ENCODE peak calls at places on chromosomes 16 and 17, in seven cellular contexts. One of them, this sample, is unnamed.

GRCh38 chr17:78805301-78805700 is 23.2 kb upstream of the CYTH1 start:
- DNase-seq in CD4-positive, alpha-beta T cell: peak
- DNase-seq in RWPE1: no peak
- DNase-seq in HFF-Myc: no peak
- DNase-seq in neural crest cell: no peak
- DNase-seq in prostate gland: no peak
- DNase-seq in cardiac fibroblast: no peak
- DNase-seq in this sample: no peak

GRCh38 chr17:41322264-41322902 is 6.9 kb upstream of the KRTAP17-1 start:
- DNase-seq in CD4-positive, alpha-beta T cell: no peak
- DNase-seq in RWPE1: peak
- DNase-seq in HFF-Myc: peak
- DNase-seq in neural crest cell: no peak
- DNase-seq in prostate gland: peak
- DNase-seq in cardiac fibroblast: peak
- DNase-seq in this sample: no peak

GRCh38 chr17:74807925-74808324 is 31.8 kb upstream of the NAT9 start:
- DNase-seq in CD4-positive, alpha-beta T cell: no peak
- DNase-seq in RWPE1: no peak
- DNase-seq in HFF-Myc: no peak
- DNase-seq in neural crest cell: no peak
- DNase-seq in prostate gland: no peak
- DNase-seq in cardiac fibroblast: no peak
- DNase-seq in this sample: no peak

GRCh38 chr17:80791758-80792284 is 199.8 kb upstream of the CHMP6 start:
- DNase-seq in CD4-positive, alpha-beta T cell: no peak
- DNase-seq in RWPE1: peak
- DNase-seq in HFF-Myc: peak
- DNase-seq in neural crest cell: no peak
- DNase-seq in prostate gland: no peak
- DNase-seq in cardiac fibroblast: peak
- DNase-seq in this sample: no peak

GRCh38 chr17:37744961-37745800 is at the start of gene HNF1B:
- DNase-seq in CD4-positive, alpha-beta T cell: no peak
- DNase-seq in RWPE1: no peak
- DNase-seq in HFF-Myc: no peak
- DNase-seq in neural crest cell: no peak
- DNase-seq in prostate gland: peak
- DNase-seq in cardiac fibroblast: no peak
- DNase-seq in this sample: no peak

GRCh38 chr16:54628796-54629625 is 301.7 kb upstream of the IRX5 start:
- DNase-seq in CD4-positive, alpha-beta T cell: no peak
- DNase-seq in RWPE1: no peak
- DNase-seq in HFF-Myc: no peak
- DNase-seq in neural crest cell: no peak
- DNase-seq in prostate gland: no peak
- DNase-seq in cardiac fibroblast: no peak
- DNase-seq in this sample: no peak

GRCh38 chr17:3647251-3647650 is 10.7 kb downstream of the CTNS start:
- DNase-seq in CD4-positive, alpha-beta T cell: no peak
- DNase-seq in RWPE1: no peak
- DNase-seq in HFF-Myc: no peak
- DNase-seq in neural crest cell: no peak
- DNase-seq in prostate gland: no peak
- DNase-seq in cardiac fibroblast: no peak
- DNase-seq in this sample: no peak

GRCh38 chr17:40242774-40243173 is 23.7 kb downstream of the WIPF2 start:
- DNase-seq in CD4-positive, alpha-beta T cell: no peak
- DNase-seq in RWPE1: no peak
- DNase-seq in HFF-Myc: no peak
- DNase-seq in neural crest cell: no peak
- DNase-seq in prostate gland: no peak
- DNase-seq in cardiac fibroblast: no peak
- DNase-seq in this sample: no peak

GRCh38 chr17:4074831-4075495 is 67.9 kb downstream of the ZZEF1 start:
- DNase-seq in CD4-positive, alpha-beta T cell: no peak
- DNase-seq in RWPE1: peak
- DNase-seq in HFF-Myc: peak
- DNase-seq in neural crest cell: no peak
- DNase-seq in prostate gland: no peak
- DNase-seq in cardiac fibroblast: peak
- DNase-seq in this sample: no peak

GRCh38 chr16:2686912-2687507 is 4.7 kb downstream of the KCTD5 start:
- DNase-seq in CD4-positive, alpha-beta T cell: no peak
- DNase-seq in RWPE1: no peak
- DNase-seq in HFF-Myc: no peak
- DNase-seq in neural crest cell: no peak
- DNase-seq in prostate gland: no peak
- DNase-seq in cardiac fibroblast: no peak
- DNase-seq in this sample: no peak

GRCh38 chr16:79792952-79793351 is 192.4 kb upstream of the MAF start:
- DNase-seq in CD4-positive, alpha-beta T cell: no peak
- DNase-seq in RWPE1: no peak
- DNase-seq in HFF-Myc: no peak
- DNase-seq in neural crest cell: no peak
- DNase-seq in prostate gland: no peak
- DNase-seq in cardiac fibroblast: no peak
- DNase-seq in this sample: no peak

GRCh38 chr17:7280519-7281073 is 922 bp upstream of the SLC2A4 start:
- DNase-seq in CD4-positive, alpha-beta T cell: peak
- DNase-seq in RWPE1: peak
- DNase-seq in HFF-Myc: peak
- DNase-seq in neural crest cell: peak
- DNase-seq in prostate gland: peak
- DNase-seq in cardiac fibroblast: peak
- DNase-seq in this sample: peak

GRCh38 chr17:42908872-42909700 is 8.5 kb downstream of the G6PC1 start:
- DNase-seq in CD4-positive, alpha-beta T cell: no peak
- DNase-seq in RWPE1: no peak
- DNase-seq in HFF-Myc: no peak
- DNase-seq in neural crest cell: no peak
- DNase-seq in prostate gland: no peak
- DNase-seq in cardiac fibroblast: no peak
- DNase-seq in this sample: no peak

GRCh38 chr17:38691154-38691553 is 13.9 kb upstream of the MLLT6 start:
- DNase-seq in CD4-positive, alpha-beta T cell: no peak
- DNase-seq in RWPE1: no peak
- DNase-seq in HFF-Myc: no peak
- DNase-seq in neural crest cell: no peak
- DNase-seq in prostate gland: no peak
- DNase-seq in cardiac fibroblast: no peak
- DNase-seq in this sample: no peak

DNA sequence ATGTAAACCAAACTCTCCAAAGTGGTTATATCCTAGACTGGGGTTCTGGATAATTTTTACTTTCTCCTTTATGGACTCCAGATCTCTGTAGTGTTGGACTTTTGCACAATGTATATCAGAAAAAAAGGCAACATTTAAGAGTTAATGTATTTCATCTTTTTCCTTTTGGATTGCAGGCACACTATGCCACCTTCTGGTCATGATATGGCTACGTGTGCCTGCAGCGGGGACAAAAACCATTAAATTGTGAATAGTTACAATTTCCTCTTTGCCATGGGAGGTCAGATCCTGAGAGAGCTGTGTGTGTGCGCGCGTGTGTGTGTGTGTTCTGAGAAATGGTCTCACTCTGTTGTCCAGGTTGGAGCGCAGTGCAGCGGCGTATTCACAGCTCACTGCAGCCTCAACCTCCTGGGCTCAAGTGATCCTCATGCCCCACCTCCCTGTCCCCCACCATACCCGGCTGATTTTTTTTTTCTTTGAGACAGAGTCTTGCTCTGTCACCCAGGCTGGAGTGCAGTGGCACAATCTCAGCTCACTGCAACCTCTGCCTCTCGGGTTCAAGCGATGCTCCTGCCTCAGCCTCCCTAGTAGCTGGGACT is 4.3 kb upstream of the SGF29 start:
- DNase-seq in CD4-positive, alpha-beta T cell: no peak
- DNase-seq in RWPE1: peak
- DNase-seq in HFF-Myc: no peak
- DNase-seq in neural crest cell: no peak
- DNase-seq in prostate gland: no peak
- DNase-seq in cardiac fibroblast: peak
- DNase-seq in this sample: no peak
- TF ChIP-seq CTCF in CD4-positive, alpha-beta T cell: peak
- TF ChIP-seq CTCF in RWPE1: peak
- TF ChIP-seq CTCF in HFF-Myc: peak
- TF ChIP-seq CTCF in neural crest cell: peak
- TF ChIP-seq CTCF in prostate gland: peak
- TF ChIP-seq CTCF in cardiac fibroblast: peak
- TF ChIP-seq CTCF in this sample: peak

GRCh38 chr16:84467256-84467655 is 37.2 kb downstream of the MEAK7 start:
- DNase-seq in CD4-positive, alpha-beta T cell: no peak
- DNase-seq in RWPE1: peak
- DNase-seq in HFF-Myc: no peak
- DNase-seq in neural crest cell: no peak
- DNase-seq in prostate gland: no peak
- DNase-seq in cardiac fibroblast: no peak
- DNase-seq in this sample: peak

GRCh38 chr16:84466692-84467091 is 37.8 kb downstream of the MEAK7 start:
- DNase-seq in CD4-positive, alpha-beta T cell: no peak
- DNase-seq in RWPE1: no peak
- DNase-seq in HFF-Myc: no peak
- DNase-seq in neural crest cell: no peak
- DNase-seq in prostate gland: no peak
- DNase-seq in cardiac fibroblast: no peak
- DNase-seq in this sample: no peak

GRCh38 chr16:84463221-84463620 is 41.2 kb downstream of the MEAK7 start:
- DNase-seq in CD4-positive, alpha-beta T cell: no peak
- DNase-seq in RWPE1: no peak
- DNase-seq in HFF-Myc: no peak
- DNase-seq in neural crest cell: no peak
- DNase-seq in prostate gland: no peak
- DNase-seq in cardiac fibroblast: no peak
- DNase-seq in this sample: peak

GRCh38 chr16:84464116-84464515 is 40.3 kb downstream of the MEAK7 start:
- DNase-seq in CD4-positive, alpha-beta T cell: no peak
- DNase-seq in RWPE1: no peak
- DNase-seq in HFF-Myc: no peak
- DNase-seq in neural crest cell: no peak
- DNase-seq in prostate gland: no peak
- DNase-seq in cardiac fibroblast: no peak
- DNase-seq in this sample: peak

DNA sequence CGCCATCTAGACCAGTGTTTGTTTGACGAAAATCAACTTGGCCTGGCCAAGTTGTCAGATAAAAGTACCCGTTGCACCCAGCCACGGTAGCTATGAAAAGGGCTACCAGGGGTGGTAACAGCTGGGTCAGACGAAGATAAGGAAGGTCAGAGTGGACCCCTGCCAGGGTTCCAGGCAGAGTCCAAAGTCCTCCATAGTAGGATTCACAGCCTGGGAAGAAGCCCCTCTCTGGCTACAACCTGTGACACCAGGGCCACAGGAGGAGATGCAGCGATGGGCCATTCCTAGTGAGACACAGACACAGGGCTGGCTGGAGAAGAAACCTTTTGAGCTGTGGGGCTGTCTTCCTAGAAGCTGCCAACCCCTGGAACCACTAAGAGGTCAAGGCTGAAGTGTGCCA is 39.3 kb downstream of the MEAK7 start:
- DNase-seq in CD4-positive, alpha-beta T cell: no peak
- DNase-seq in RWPE1: no peak
- DNase-seq in HFF-Myc: no peak
- DNase-seq in neural crest cell: no peak
- DNase-seq in prostate gland: no peak
- DNase-seq in cardiac fibroblast: no peak
- DNase-seq in this sample: peak
- TF ChIP-seq CTCF in CD4-positive, alpha-beta T cell: no peak
- TF ChIP-seq CTCF in RWPE1: no peak
- TF ChIP-seq CTCF in HFF-Myc: no peak
- TF ChIP-seq CTCF in neural crest cell: no peak
- TF ChIP-seq CTCF in prostate gland: no peak
- TF ChIP-seq CTCF in cardiac fibroblast: no peak
- TF ChIP-seq CTCF in this sample: no peak

GRCh38 chr16:67391424-67392300 is 1.6 kb downstream of the TPPP3 start:
- DNase-seq in CD4-positive, alpha-beta T cell: no peak
- DNase-seq in RWPE1: no peak
- DNase-seq in HFF-Myc: no peak
- DNase-seq in neural crest cell: no peak
- DNase-seq in prostate gland: no peak
- DNase-seq in cardiac fibroblast: no peak
- DNase-seq in this sample: no peak

GRCh38 chr16:67393790-67394270 is 532 bp upstream of the TPPP3 start:
- DNase-seq in CD4-positive, alpha-beta T cell: no peak
- DNase-seq in RWPE1: no peak
- DNase-seq in HFF-Myc: no peak
- DNase-seq in neural crest cell: no peak
- DNase-seq in prostate gland: no peak
- DNase-seq in cardiac fibroblast: no peak
- DNase-seq in this sample: no peak

GRCh38 chr16:67394271-67395104 is 1.2 kb upstream of the TPPP3 start:
- DNase-seq in CD4-positive, alpha-beta T cell: no peak
- DNase-seq in RWPE1: no peak
- DNase-seq in HFF-Myc: no peak
- DNase-seq in neural crest cell: no peak
- DNase-seq in prostate gland: no peak
- DNase-seq in cardiac fibroblast: no peak
- DNase-seq in this sample: no peak

GRCh38 chr16:67392301-67393059 is 818 bp downstream of the TPPP3 start:
- DNase-seq in CD4-positive, alpha-beta T cell: no peak
- DNase-seq in RWPE1: no peak
- DNase-seq in HFF-Myc: no peak
- DNase-seq in neural crest cell: no peak
- DNase-seq in prostate gland: no peak
- DNase-seq in cardiac fibroblast: no peak
- DNase-seq in this sample: no peak

GRCh38 chr16:67393111-67393789 is at the start of gene TPPP3:
- DNase-seq in CD4-positive, alpha-beta T cell: no peak
- DNase-seq in RWPE1: peak
- DNase-seq in HFF-Myc: no peak
- DNase-seq in neural crest cell: peak
- DNase-seq in prostate gland: no peak
- DNase-seq in cardiac fibroblast: peak
- DNase-seq in this sample: peak
- TF ChIP-seq CTCF in CD4-positive, alpha-beta T cell: peak
- TF ChIP-seq CTCF in RWPE1: peak
- TF ChIP-seq CTCF in HFF-Myc: peak
- TF ChIP-seq CTCF in neural crest cell: peak
- TF ChIP-seq CTCF in prostate gland: peak
- TF ChIP-seq CTCF in cardiac fibroblast: peak
- TF ChIP-seq CTCF in this sample: peak

GRCh38 chr16:84917492-84917891 is 93.8 kb downstream of the ZDHHC7 start:
- DNase-seq in CD4-positive, alpha-beta T cell: no peak
- DNase-seq in RWPE1: no peak
- DNase-seq in HFF-Myc: no peak
- DNase-seq in neural crest cell: no peak
- DNase-seq in prostate gland: no peak
- DNase-seq in cardiac fibroblast: no peak
- DNase-seq in this sample: no peak

GRCh38 chr16:84920333-84920732 is 91.0 kb downstream of the ZDHHC7 start:
- DNase-seq in CD4-positive, alpha-beta T cell: no peak
- DNase-seq in RWPE1: no peak
- DNase-seq in HFF-Myc: no peak
- DNase-seq in neural crest cell: no peak
- DNase-seq in prostate gland: no peak
- DNase-seq in cardiac fibroblast: no peak
- DNase-seq in this sample: no peak

GRCh38 chr16:84918006-84918909 is 93.1 kb downstream of the ZDHHC7 start:
- DNase-seq in CD4-positive, alpha-beta T cell: no peak
- DNase-seq in RWPE1: no peak
- DNase-seq in HFF-Myc: no peak
- DNase-seq in neural crest cell: no peak
- DNase-seq in prostate gland: no peak
- DNase-seq in cardiac fibroblast: no peak
- DNase-seq in this sample: no peak

GRCh38 chr16:84919751-84920150 is 91.6 kb downstream of the ZDHHC7 start:
- DNase-seq in CD4-positive, alpha-beta T cell: no peak
- DNase-seq in RWPE1: no peak
- DNase-seq in HFF-Myc: no peak
- DNase-seq in neural crest cell: no peak
- DNase-seq in prostate gland: no peak
- DNase-seq in cardiac fibroblast: no peak
- DNase-seq in this sample: no peak

GRCh38 chr16:84919267-84919666 is 92.1 kb downstream of the ZDHHC7 start:
- DNase-seq in CD4-positive, alpha-beta T cell: no peak
- DNase-seq in RWPE1: no peak
- DNase-seq in HFF-Myc: no peak
- DNase-seq in neural crest cell: no peak
- DNase-seq in prostate gland: no peak
- DNase-seq in cardiac fibroblast: no peak
- DNase-seq in this sample: no peak
- TF ChIP-seq CTCF in CD4-positive, alpha-beta T cell: no peak
- TF ChIP-seq CTCF in RWPE1: no peak
- TF ChIP-seq CTCF in HFF-Myc: no peak
- TF ChIP-seq CTCF in neural crest cell: no peak
- TF ChIP-seq CTCF in prostate gland: no peak
- TF ChIP-seq CTCF in cardiac fibroblast: no peak
- TF ChIP-seq CTCF in this sample: no peak